ENCODE peak calls at places on chromosome 18, in five cellular contexts. F, X, W, G and D are unnamed samples. For H3K4me1, the result is how much of the 10 kb centered on the place peaks cover.

GRCh38 chr18:36572135-36572856 is 256.5 kb downstream of the TPGS2 start:
- DNase-seq in W (no peak), X (no peak), G (peak), F (peak), D (peak)

GRCh38 chr18:46072959-46073358 is 899 bp upstream of the PSTPIP2 start:
- DNase-seq in G (no peak), W (no peak), X (no peak), F (no peak), D (no peak)

GRCh38 chr18:36424741-36425142 is 127.2 kb downstream of the FHOD3 start:
- DNase-seq in F (peak), X (no peak), W (no peak), G (no peak), D (no peak)

GRCh38 chr18:36662000-36662399 is 166.8 kb downstream of the TPGS2 start:
- DNase-seq in X (no peak), W (no peak), F (peak), G (peak), D (no peak)

GRCh38 chr18:73724908-73725307 is 422.7 kb downstream of the FBXO15 start:
- DNase-seq in X (no peak), G (no peak), F (no peak), W (no peak), D (no peak)

GRCh38 chr18:31643003-31643402 is 41.4 kb downstream of the B4GALT6 start:
- DNase-seq in X (no peak), G (no peak), W (no peak), F (no peak), D (no peak)

GRCh38 chr18:70234667-70235459 is 29.4 kb upstream of the RTTN start:
- DNase-seq in G (no peak), X (no peak), W (no peak), F (peak), D (no peak)

GRCh38 chr18:31487251-31488015 is 10.5 kb upstream of the DSG2 start:
- DNase-seq in W (no peak), F (peak), X (no peak), G (no peak), D (no peak)

GRCh38 chr18:32919799-32920198 is 147.0 kb upstream of the KLHL14 start:
- DNase-seq in X (no peak), G (peak), W (no peak), F (peak), D (no peak)

DNA sequence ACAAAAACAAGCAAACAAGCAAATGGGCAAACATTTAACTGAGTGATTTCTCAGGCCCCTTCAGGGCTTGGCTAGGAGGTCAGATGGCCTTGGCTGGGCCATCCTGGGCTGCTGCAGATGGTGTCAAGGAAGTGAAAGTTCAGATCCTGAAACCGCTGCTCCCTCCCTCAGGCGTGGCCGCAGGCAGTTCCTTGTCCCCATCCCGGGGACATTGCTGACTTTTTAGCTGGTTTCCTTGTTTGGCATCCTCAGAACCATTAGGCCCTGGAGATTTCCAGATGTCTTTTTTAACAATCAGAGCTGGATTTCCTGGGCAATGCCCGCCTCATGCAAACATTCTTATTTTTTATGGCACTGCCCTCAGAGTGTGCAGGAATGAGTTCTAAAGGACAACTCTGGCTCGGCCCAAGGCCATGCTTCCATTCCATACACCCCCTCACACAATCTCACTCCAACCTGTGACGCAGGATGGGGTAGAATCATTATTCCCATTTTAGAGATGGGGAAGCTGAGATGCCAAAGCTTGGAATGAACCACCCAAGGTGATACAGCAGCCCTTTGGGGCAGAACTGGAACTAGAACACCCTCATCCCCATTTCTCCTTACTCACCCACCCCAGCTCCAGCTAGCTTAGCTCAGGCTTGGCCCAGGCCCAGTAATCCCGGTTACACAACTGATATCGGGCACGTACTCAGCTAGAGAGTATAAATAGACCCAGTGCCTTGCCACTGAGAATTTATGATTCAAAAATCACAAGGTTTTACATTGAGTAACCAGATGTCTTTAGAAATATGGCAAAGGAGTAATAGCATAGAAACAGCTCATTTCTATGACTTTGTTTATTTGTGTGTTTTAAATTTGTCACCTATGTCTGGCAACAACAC is 85.9 kb upstream of the ZCCHC2 start:
- DNase-seq in W (peak), X (no peak), F (no peak), G (no peak), D (peak)
- H3K27ac ChIP-seq in W (peak), X (no peak), F (peak), G (no peak), D (peak)

DNA sequence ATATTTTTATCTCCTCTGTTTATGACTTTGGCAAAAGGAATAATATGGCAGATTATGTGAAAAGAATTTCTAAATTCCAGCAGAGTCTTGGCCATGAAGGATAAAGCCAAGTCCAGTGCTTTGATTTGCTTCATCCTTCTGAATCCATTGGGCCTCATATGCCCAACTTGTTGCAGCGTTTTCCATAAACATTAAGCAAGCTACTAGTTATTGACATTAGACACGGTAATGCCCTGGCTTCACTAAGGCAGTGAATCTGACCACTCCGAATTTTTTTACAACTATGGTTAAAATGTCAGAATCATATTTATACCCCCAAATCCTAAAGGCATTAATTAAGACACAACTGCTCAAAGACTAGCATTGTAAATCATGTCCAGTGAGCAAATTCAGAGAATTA is 79.8 kb downstream of the MAPRE2 start:
- DNase-seq in G (no peak), X (no peak), W (no peak), F (no peak), D (no peak)
- H3K4me1 ChIP-seq in G (under half), X (under half), W (under half), F (under half), D (under half)

GRCh38 chr18:58789856-58790255 is 74.8 kb upstream of the ZNF532 start:
- DNase-seq in F (peak), G (no peak), X (no peak), W (no peak), D (no peak)

GRCh38 chr18:58788470-58788869 is 76.2 kb upstream of the ZNF532 start:
- DNase-seq in F (no peak), G (no peak), X (no peak), W (no peak), D (no peak)

GRCh38 chr18:58788971-58789797 is 75.5 kb upstream of the ZNF532 start:
- DNase-seq in X (no peak), W (no peak), G (no peak), F (peak), D (no peak)

GRCh38 chr18:58793361-58793760 is 71.3 kb upstream of the ZNF532 start:
- DNase-seq in F (peak), X (no peak), G (no peak), W (no peak), D (no peak)

DNA sequence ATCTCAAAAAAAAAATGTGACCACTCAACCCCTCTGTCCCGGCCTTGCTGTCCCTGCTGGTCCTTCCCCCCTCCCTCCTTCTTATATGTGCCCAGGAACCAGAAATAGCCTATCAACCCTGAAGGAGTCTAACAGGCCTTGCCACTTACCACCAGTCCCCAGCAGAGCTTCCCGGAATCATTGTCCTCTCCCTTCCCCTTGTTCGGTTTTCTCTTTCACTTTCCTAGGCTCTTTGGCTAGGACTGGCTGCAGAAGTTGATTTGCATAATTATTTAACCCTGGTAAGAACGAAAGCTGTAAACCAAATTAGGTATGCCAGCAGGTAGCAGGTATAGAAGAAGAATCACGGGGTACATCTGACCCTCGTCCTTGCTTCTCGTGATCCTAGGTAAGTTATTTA is 72.6 kb upstream of the ZNF532 start:
- DNase-seq in W (no peak), G (no peak), X (no peak), F (no peak), D (no peak)
- H3K4me3 ChIP-seq in W (no peak), G (no peak), X (no peak), F (no peak), D (no peak)

DNA sequence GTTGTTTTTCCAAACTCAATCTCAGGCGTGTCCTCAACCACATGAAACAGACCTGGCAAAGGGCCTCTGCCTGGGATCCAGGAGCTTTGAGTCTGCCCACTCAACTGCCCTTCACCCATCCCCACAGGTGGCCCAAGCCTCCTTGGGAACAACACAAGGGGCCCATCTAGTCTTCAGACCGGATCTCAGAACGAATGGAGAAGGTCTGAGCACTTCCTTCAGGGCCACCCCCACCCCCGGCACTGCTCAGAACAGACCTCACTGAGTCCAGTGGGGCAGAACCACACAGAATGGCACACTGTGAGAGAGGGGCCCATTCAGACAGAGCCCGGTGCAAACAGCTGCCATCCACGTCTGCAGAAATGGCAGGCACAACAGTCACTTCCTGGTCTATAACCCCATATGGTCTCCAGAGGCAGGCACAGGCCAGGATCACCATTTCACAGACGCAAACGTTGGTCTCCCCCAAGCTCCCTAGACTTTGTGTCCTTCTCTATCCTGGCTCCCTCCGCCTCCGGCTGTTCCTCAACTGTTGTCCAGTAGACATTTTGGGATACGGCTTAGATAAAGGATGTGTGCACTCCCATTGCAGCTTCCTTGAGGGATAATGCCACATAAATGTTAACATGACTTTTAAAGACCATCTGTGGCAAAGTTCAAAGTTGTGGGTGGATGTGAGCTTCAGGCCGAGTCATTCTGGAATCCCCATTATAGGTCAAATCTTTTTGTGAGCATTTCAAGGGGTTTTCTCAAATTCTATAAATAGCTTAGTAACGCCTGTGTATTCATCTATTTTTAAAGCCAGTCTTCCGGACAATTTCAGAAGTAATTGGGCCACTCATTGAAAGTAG is 149.7 kb downstream of the SMAD7 start:
- DNase-seq in X (no peak), W (peak), G (no peak), F (no peak), D (no peak)
- H3K27ac ChIP-seq in X (no peak), W (peak), G (no peak), F (no peak), D (peak)

GRCh38 chr18:23210526-23210925 is 75.2 kb downstream of the CABLES1 start:
- DNase-seq in F (no peak), G (no peak), X (no peak), W (no peak), D (no peak)

GRCh38 chr18:23209796-23210195 is 74.5 kb downstream of the CABLES1 start:
- DNase-seq in W (no peak), F (no peak), G (no peak), X (no peak), D (no peak)

GRCh38 chr18:23207994-23208393 is 72.7 kb downstream of the CABLES1 start:
- DNase-seq in F (no peak), X (no peak), W (no peak), G (no peak), D (no peak)

GRCh38 chr18:23208600-23208999 is 73.3 kb downstream of the CABLES1 start:
- DNase-seq in G (no peak), W (no peak), X (no peak), F (no peak), D (no peak)

DNA sequence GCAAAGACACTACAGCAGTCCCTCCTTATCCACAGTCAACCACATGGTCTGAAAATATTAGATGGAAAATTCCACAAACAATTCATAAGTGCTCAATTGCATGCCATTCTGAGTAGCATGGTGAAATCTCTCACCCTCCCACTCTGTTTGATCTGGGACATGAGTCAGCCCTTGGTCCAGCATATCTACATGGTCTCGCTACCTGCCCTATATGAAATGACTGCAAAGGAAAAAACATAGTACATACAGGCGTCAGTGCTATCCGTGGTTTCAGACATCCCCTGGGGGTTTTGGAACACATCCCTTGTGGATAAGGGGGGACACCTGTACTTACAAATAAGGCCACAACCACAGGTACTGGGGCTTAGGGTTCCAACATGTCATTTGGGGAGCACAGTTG is 73.7 kb downstream of the CABLES1 start:
- DNase-seq in X (no peak), W (no peak), G (no peak), F (no peak), D (no peak)
- H3K4me1 ChIP-seq in X (under half), W (under half), G (under half), F (under half), D (under half)

GRCh38 chr18:22106536-22107292 is 62.7 kb upstream of the GATA6 start:
- DNase-seq in F (peak), W (no peak), G (no peak), X (no peak), D (no peak)
- H3K4me3 ChIP-seq in F (no peak), W (no peak), G (no peak), X (no peak), D (no peak)